ENCODE peak calls at places on chromosomes 13 and 19, in ten cellular contexts. Q, M, F, A, J, V, W, T, Y and S are unnamed samples.
A peak's percentile ranks its signal among the peaks of the same experiment; 100 is the strongest.

GRCh38 chr13:19795956-19796355 is 13.2 kb upstream of the PSPC1 start:
- DNase-seq in A (no peak), M (no peak), Q (no peak), T (no peak), W (no peak), V (no peak), J (no peak), F (no peak), Y (no peak), S (no peak)

GRCh38 chr13:79825959-79826358 is 345.0 kb downstream of the NDFIP2 start:
- DNase-seq in V (no peak), A (no peak), W (no peak), T (no peak), M (no peak), J (no peak), Q (no peak), F (no peak), Y (no peak), S (no peak)

GRCh38 chr19:13615890-13616289 is 109.6 kb upstream of the CACNA1A start:
- DNase-seq in F (no peak), W (no peak), A (no peak), M (no peak), J (no peak), T (no peak), V (no peak), Y (no peak), Q (no peak), S (no peak)

GRCh38 chr19:48806518-48806817 is 4.4 kb downstream of the BCAT2 start:
- DNase-seq in W (peak; percentile 97), M (no peak), Q (no peak), V (no peak), T (no peak), F (peak; percentile 51), A (no peak), Y (peak; percentile 20), J (peak; percentile 13), S (no peak)

GRCh38 chr19:15368051-15368632 is 11.4 kb downstream of the AKAP8 start:
- DNase-seq in Y (no peak), F (no peak), J (no peak), V (no peak), M (no peak), W (no peak), T (no peak), Q (no peak), A (no peak), S (no peak)

GRCh38 chr19:33879818-33880575 is 83.3 kb downstream of the KCTD15 start:
- DNase-seq in Y (no peak), J (no peak), T (no peak), W (no peak), Q (no peak), M (no peak), V (no peak), A (no peak), F (peak; percentile 29), S (no peak)

GRCh38 chr19:10114651-10115391 is 3.3 kb downstream of the P2RY11 start:
- DNase-seq in Q (no peak), M (no peak), A (no peak), J (no peak), Y (no peak), T (no peak), F (no peak), W (no peak), V (no peak), S (no peak)

GRCh38 chr13:73273737-73274136 is 214.9 kb downstream of the KLF5 start:
- DNase-seq in V (no peak), J (no peak), W (no peak), Q (no peak), Y (no peak), T (no peak), A (peak; percentile 47), F (no peak), M (no peak), S (no peak)

GRCh38 chr19:38173324-38174041 is 50.5 kb downstream of the DPF1 start:
- DNase-seq in F (no peak), Y (peak; percentile 57), V (no peak), Q (peak; percentile 86), M (peak; percentile 83), A (no peak), J (no peak), W (peak; percentile 48), T (peak; percentile 39), S (peak; percentile 60)